ENCODE peak calls at places on chromosomes 11 and 22, in nine cellular contexts. One of them, this sample, is unnamed.

GRCh38 chr11:67611165-67611564 is 4.4 kb downstream of the NDUFV1 start:
- DNase-seq in fibroblast of the aortic adventitia: no peak
- DNase-seq in kidney: no peak
- DNase-seq in fibroblast of mammary gland: no peak
- DNase-seq in endothelial cell: no peak
- DNase-seq in nephron progenitor cell: no peak
- DNase-seq in heart right ventricle: no peak
- DNase-seq in uterus: no peak
- DNase-seq in GM20000: no peak
- DNase-seq in this sample: no peak

GRCh38 chr11:11247576-11247975 is 105.5 kb downstream of the CSNK2A3 start:
- DNase-seq in uterus: no peak
- DNase-seq in heart right ventricle: no peak
- DNase-seq in kidney: no peak
- DNase-seq in nephron progenitor cell: no peak
- DNase-seq in endothelial cell: no peak
- DNase-seq in GM20000: no peak
- DNase-seq in fibroblast of mammary gland: no peak
- DNase-seq in fibroblast of the aortic adventitia: no peak
- DNase-seq in this sample: no peak

GRCh38 chr11:86519064-86519911 is 144.6 kb downstream of the CCDC81 start:
- DNase-seq in endothelial cell: no peak
- DNase-seq in heart right ventricle: no peak
- DNase-seq in fibroblast of the aortic adventitia: peak
- DNase-seq in nephron progenitor cell: no peak
- DNase-seq in kidney: no peak
- DNase-seq in GM20000: no peak
- DNase-seq in fibroblast of mammary gland: peak
- DNase-seq in uterus: peak
- DNase-seq in this sample: no peak

GRCh38 chr11:8098361-8098760 is 17.4 kb downstream of the TUB start:
- DNase-seq in heart right ventricle: no peak
- DNase-seq in uterus: no peak
- DNase-seq in endothelial cell: no peak
- DNase-seq in nephron progenitor cell: no peak
- DNase-seq in GM20000: peak
- DNase-seq in fibroblast of mammary gland: peak
- DNase-seq in kidney: no peak
- DNase-seq in fibroblast of the aortic adventitia: peak
- DNase-seq in this sample: no peak

GRCh38 chr11:35588627-35589026 is 29.6 kb upstream of the FJX1 start:
- DNase-seq in heart right ventricle: no peak
- DNase-seq in kidney: no peak
- DNase-seq in uterus: no peak
- DNase-seq in nephron progenitor cell: no peak
- DNase-seq in endothelial cell: no peak
- DNase-seq in fibroblast of mammary gland: peak
- DNase-seq in GM20000: no peak
- DNase-seq in fibroblast of the aortic adventitia: peak
- DNase-seq in this sample: no peak

GRCh38 chr11:102012946-102013345 is 34.3 kb upstream of the CFAP300 start:
- DNase-seq in heart right ventricle: no peak
- DNase-seq in kidney: no peak
- DNase-seq in fibroblast of mammary gland: no peak
- DNase-seq in GM20000: no peak
- DNase-seq in endothelial cell: no peak
- DNase-seq in uterus: no peak
- DNase-seq in fibroblast of the aortic adventitia: no peak
- DNase-seq in nephron progenitor cell: no peak
- DNase-seq in this sample: no peak

GRCh38 chr11:69059429-69059828 is 10.7 kb downstream of the TPCN2 start:
- DNase-seq in nephron progenitor cell: no peak
- DNase-seq in fibroblast of the aortic adventitia: no peak
- DNase-seq in GM20000: no peak
- DNase-seq in uterus: no peak
- DNase-seq in endothelial cell: no peak
- DNase-seq in kidney: no peak
- DNase-seq in heart right ventricle: no peak
- DNase-seq in fibroblast of mammary gland: no peak
- DNase-seq in this sample: no peak

GRCh38 chr11:78031629-78032028 is 8.6 kb upstream of the KCTD14 start:
- DNase-seq in kidney: no peak
- DNase-seq in fibroblast of the aortic adventitia: no peak
- DNase-seq in GM20000: peak
- DNase-seq in endothelial cell: no peak
- DNase-seq in uterus: no peak
- DNase-seq in fibroblast of mammary gland: no peak
- DNase-seq in heart right ventricle: no peak
- DNase-seq in nephron progenitor cell: no peak
- DNase-seq in this sample: no peak

GRCh38 chr22:50306753-50307749 is at the start of gene PLXNB2:
- DNase-seq in heart right ventricle: peak
- DNase-seq in fibroblast of mammary gland: peak
- DNase-seq in GM20000: peak
- DNase-seq in fibroblast of the aortic adventitia: peak
- DNase-seq in kidney: peak
- DNase-seq in endothelial cell: peak
- DNase-seq in uterus: peak
- DNase-seq in nephron progenitor cell: peak
- DNase-seq in this sample: peak

GRCh38 chr22:45878051-45878764 is 98.8 kb downstream of the WNT7B start:
- DNase-seq in fibroblast of the aortic adventitia: no peak
- DNase-seq in fibroblast of mammary gland: no peak
- DNase-seq in uterus: no peak
- DNase-seq in endothelial cell: no peak
- DNase-seq in heart right ventricle: peak
- DNase-seq in nephron progenitor cell: peak
- DNase-seq in kidney: peak
- DNase-seq in GM20000: no peak
- DNase-seq in this sample: no peak

GRCh38 chr22:44091021-44091721 is 67.1 kb downstream of the PARVB start:
- DNase-seq in nephron progenitor cell: no peak
- DNase-seq in fibroblast of the aortic adventitia: peak
- DNase-seq in kidney: peak
- DNase-seq in endothelial cell: peak
- DNase-seq in GM20000: no peak
- DNase-seq in uterus: no peak
- DNase-seq in fibroblast of mammary gland: peak
- DNase-seq in heart right ventricle: no peak
- DNase-seq in this sample: no peak

GRCh38 chr11:2523821-2524391 is 79.1 kb downstream of the KCNQ1 start:
- DNase-seq in fibroblast of the aortic adventitia: no peak
- DNase-seq in fibroblast of mammary gland: no peak
- DNase-seq in nephron progenitor cell: no peak
- DNase-seq in uterus: no peak
- DNase-seq in kidney: peak
- DNase-seq in endothelial cell: no peak
- DNase-seq in GM20000: no peak
- DNase-seq in heart right ventricle: peak
- DNase-seq in this sample: no peak

GRCh38 chr22:45008853-45009751 is 703 bp downstream of the PHF21B start:
- DNase-seq in endothelial cell: peak
- DNase-seq in fibroblast of mammary gland: peak
- DNase-seq in heart right ventricle: no peak
- DNase-seq in GM20000: peak
- DNase-seq in uterus: no peak
- DNase-seq in nephron progenitor cell: peak
- DNase-seq in kidney: peak
- DNase-seq in fibroblast of the aortic adventitia: no peak
- DNase-seq in this sample: no peak

GRCh38 chr11:57416436-57416835 is 10.5 kb downstream of the SLC43A3 start:
- DNase-seq in endothelial cell: no peak
- DNase-seq in fibroblast of mammary gland: no peak
- DNase-seq in GM20000: no peak
- DNase-seq in heart right ventricle: no peak
- DNase-seq in fibroblast of the aortic adventitia: no peak
- DNase-seq in uterus: no peak
- DNase-seq in nephron progenitor cell: no peak
- DNase-seq in kidney: no peak
- DNase-seq in this sample: no peak

GRCh38 chr11:68120212-68121066 is 749 bp downstream of the CHKA start:
- DNase-seq in nephron progenitor cell: peak
- DNase-seq in GM20000: peak
- DNase-seq in endothelial cell: peak
- DNase-seq in uterus: peak
- DNase-seq in heart right ventricle: peak
- DNase-seq in fibroblast of the aortic adventitia: peak
- DNase-seq in kidney: peak
- DNase-seq in fibroblast of mammary gland: peak
- DNase-seq in this sample: peak

GRCh38 chr11:69051381-69052342 is 2.9 kb downstream of the TPCN2 start:
- DNase-seq in fibroblast of mammary gland: no peak
- DNase-seq in endothelial cell: no peak
- DNase-seq in uterus: no peak
- DNase-seq in kidney: no peak
- DNase-seq in fibroblast of the aortic adventitia: no peak
- DNase-seq in GM20000: no peak
- DNase-seq in heart right ventricle: no peak
- DNase-seq in nephron progenitor cell: no peak
- DNase-seq in this sample: no peak

GRCh38 chr11:64165482-64165841 is 451 bp downstream of the MACROD1 start:
- DNase-seq in GM20000: no peak
- DNase-seq in fibroblast of mammary gland: no peak
- DNase-seq in uterus: no peak
- DNase-seq in nephron progenitor cell: peak
- DNase-seq in endothelial cell: peak
- DNase-seq in fibroblast of the aortic adventitia: no peak
- DNase-seq in kidney: no peak
- DNase-seq in heart right ventricle: peak
- DNase-seq in this sample: no peak
- TF ChIP-seq CTCF in GM20000: no peak
- TF ChIP-seq CTCF in fibroblast of mammary gland: no peak
- TF ChIP-seq CTCF in uterus: peak
- TF ChIP-seq CTCF in nephron progenitor cell: no peak
- TF ChIP-seq CTCF in endothelial cell: no peak
- TF ChIP-seq CTCF in fibroblast of the aortic adventitia: no peak
- TF ChIP-seq CTCF in kidney: no peak
- TF ChIP-seq CTCF in heart right ventricle: no peak
- TF ChIP-seq CTCF in this sample: no peak

GRCh38 chr11:133618500-133618899 is 86.2 kb upstream of the OPCML start:
- DNase-seq in endothelial cell: no peak
- DNase-seq in kidney: no peak
- DNase-seq in fibroblast of mammary gland: no peak
- DNase-seq in fibroblast of the aortic adventitia: no peak
- DNase-seq in heart right ventricle: no peak
- DNase-seq in nephron progenitor cell: no peak
- DNase-seq in GM20000: no peak
- DNase-seq in uterus: no peak
- DNase-seq in this sample: no peak

GRCh38 chr11:133619397-133619796 is 87.1 kb upstream of the OPCML start:
- DNase-seq in heart right ventricle: no peak
- DNase-seq in GM20000: no peak
- DNase-seq in fibroblast of the aortic adventitia: no peak
- DNase-seq in fibroblast of mammary gland: no peak
- DNase-seq in kidney: no peak
- DNase-seq in uterus: no peak
- DNase-seq in endothelial cell: no peak
- DNase-seq in nephron progenitor cell: no peak
- DNase-seq in this sample: no peak

DNA sequence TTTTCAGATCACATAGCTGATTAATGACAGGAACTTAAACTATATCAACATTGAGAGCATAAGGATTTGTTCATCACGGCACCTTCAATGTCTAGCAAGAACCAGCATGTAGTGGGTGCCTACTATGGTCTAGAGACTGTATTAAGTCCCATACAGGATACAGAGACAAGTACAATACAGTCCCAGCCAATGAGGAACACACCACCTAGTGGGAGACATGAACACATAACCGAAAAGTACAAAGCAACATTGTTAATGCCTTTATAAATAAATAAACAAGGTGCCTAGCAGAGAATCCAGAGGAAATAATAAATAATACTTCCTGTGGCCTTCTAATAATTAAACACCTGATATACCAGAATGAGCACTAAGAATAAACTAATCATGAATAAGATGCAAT is 87.7 kb upstream of the OPCML start:
- DNase-seq in uterus: no peak
- DNase-seq in nephron progenitor cell: no peak
- DNase-seq in fibroblast of the aortic adventitia: no peak
- DNase-seq in GM20000: peak
- DNase-seq in heart right ventricle: no peak
- DNase-seq in kidney: no peak
- DNase-seq in endothelial cell: no peak
- DNase-seq in fibroblast of mammary gland: no peak
- DNase-seq in this sample: no peak
- TF ChIP-seq CTCF in uterus: no peak
- TF ChIP-seq CTCF in nephron progenitor cell: no peak
- TF ChIP-seq CTCF in fibroblast of the aortic adventitia: no peak
- TF ChIP-seq CTCF in GM20000: no peak
- TF ChIP-seq CTCF in heart right ventricle: peak
- TF ChIP-seq CTCF in kidney: no peak
- TF ChIP-seq CTCF in endothelial cell: peak
- TF ChIP-seq CTCF in fibroblast of mammary gland: no peak
- TF ChIP-seq CTCF in this sample: peak

GRCh38 chr11:73342633-73343032 is 33.6 kb upstream of the RELT start:
- DNase-seq in endothelial cell: peak
- DNase-seq in heart right ventricle: no peak
- DNase-seq in GM20000: no peak
- DNase-seq in uterus: no peak
- DNase-seq in kidney: no peak
- DNase-seq in nephron progenitor cell: peak
- DNase-seq in fibroblast of the aortic adventitia: no peak
- DNase-seq in fibroblast of mammary gland: no peak
- DNase-seq in this sample: no peak
- TF ChIP-seq CTCF in endothelial cell: no peak
- TF ChIP-seq CTCF in heart right ventricle: no peak
- TF ChIP-seq CTCF in GM20000: no peak
- TF ChIP-seq CTCF in uterus: peak
- TF ChIP-seq CTCF in kidney: no peak
- TF ChIP-seq CTCF in nephron progenitor cell: no peak
- TF ChIP-seq CTCF in fibroblast of the aortic adventitia: no peak
- TF ChIP-seq CTCF in fibroblast of mammary gland: no peak
- TF ChIP-seq CTCF in this sample: no peak

DNA sequence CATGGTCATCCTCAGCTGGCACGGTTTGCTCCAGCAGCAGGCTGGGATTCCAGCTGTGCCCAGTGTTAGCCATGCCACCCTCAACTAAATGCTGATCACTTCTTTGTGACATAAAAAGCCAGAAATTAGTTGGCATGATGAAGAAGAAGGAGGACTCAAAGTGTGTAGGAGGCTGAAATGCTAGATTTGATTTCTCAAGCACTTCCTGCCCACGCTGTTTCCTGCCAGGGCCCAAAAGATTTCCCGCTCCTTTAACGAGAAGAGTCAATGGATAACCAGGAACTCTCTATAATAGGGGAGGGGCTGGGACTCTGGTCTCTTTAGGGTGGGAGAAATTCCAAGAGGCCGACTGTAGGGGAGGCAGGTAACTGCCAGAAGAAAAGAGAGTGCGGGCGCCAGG is 26.4 kb downstream of the APOL3 start:
- DNase-seq in nephron progenitor cell: no peak
- DNase-seq in endothelial cell: no peak
- DNase-seq in fibroblast of mammary gland: no peak
- DNase-seq in uterus: no peak
- DNase-seq in GM20000: no peak
- DNase-seq in fibroblast of the aortic adventitia: no peak
- DNase-seq in heart right ventricle: no peak
- DNase-seq in kidney: peak
- DNase-seq in this sample: no peak
- TF ChIP-seq CTCF in nephron progenitor cell: no peak
- TF ChIP-seq CTCF in endothelial cell: no peak
- TF ChIP-seq CTCF in fibroblast of mammary gland: no peak
- TF ChIP-seq CTCF in uterus: no peak
- TF ChIP-seq CTCF in GM20000: no peak
- TF ChIP-seq CTCF in fibroblast of the aortic adventitia: no peak
- TF ChIP-seq CTCF in heart right ventricle: no peak
- TF ChIP-seq CTCF in kidney: no peak
- TF ChIP-seq CTCF in this sample: no peak

GRCh38 chr11:123475478-123475877 is 45.4 kb downstream of the GRAMD1B start:
- DNase-seq in fibroblast of the aortic adventitia: peak
- DNase-seq in kidney: no peak
- DNase-seq in fibroblast of mammary gland: peak
- DNase-seq in uterus: no peak
- DNase-seq in endothelial cell: peak
- DNase-seq in nephron progenitor cell: peak
- DNase-seq in GM20000: no peak
- DNase-seq in heart right ventricle: no peak
- DNase-seq in this sample: no peak
- TF ChIP-seq CTCF in fibroblast of the aortic adventitia: peak
- TF ChIP-seq CTCF in kidney: peak
- TF ChIP-seq CTCF in fibroblast of mammary gland: peak
- TF ChIP-seq CTCF in uterus: no peak
- TF ChIP-seq CTCF in endothelial cell: no peak
- TF ChIP-seq CTCF in nephron progenitor cell: peak
- TF ChIP-seq CTCF in GM20000: no peak
- TF ChIP-seq CTCF in heart right ventricle: peak
- TF ChIP-seq CTCF in this sample: peak